ENCODE peak calls at places on chromosomes 1 and 21, in seven cellular contexts. E is fibroblast of lung, L is GM06990, K is fibroblast of mammary gland, W is bronchial epithelial cell, R is PC-9, D is left lung. C is an unnamed sample.

GRCh38 chr1:1428174-1428573 is 7.1 kb upstream of the ANKRD65 start:
- DNase-seq in E (no peak), L (no peak), K (no peak), W (no peak), R (no peak), D (no peak), C (no peak)

GRCh38 chr1:223852337-223852736 is 6.6 kb upstream of the TP53BP2 start:
- DNase-seq in E (no peak), L (no peak), K (no peak), W (no peak), R (no peak), D (no peak), C (no peak)

GRCh38 chr1:228768345-228768717 is 33.1 kb downstream of the RHOU start:
- DNase-seq in E (no peak), L (no peak), K (peak), W (no peak), R (no peak), D (no peak), C (no peak)

GRCh38 chr1:20439282-20439681 is 46.7 kb downstream of the CAMK2N1 start:
- DNase-seq in E (peak), L (no peak), K (peak), W (peak), R (no peak), D (no peak), C (peak)

GRCh38 chr1:192439373-192440025 is 122.7 kb downstream of the RGS21 start:
- DNase-seq in E (peak), L (no peak), K (peak), W (peak), R (no peak), D (no peak), C (peak)

GRCh38 chr1:183138301-183138700 is 47.8 kb upstream of the LAMC2 start:
- DNase-seq in E (no peak), L (no peak), K (peak), W (peak), R (no peak), D (no peak), C (no peak)

GRCh38 chr1:109186704-109187071 is 27.0 kb upstream of the SARS1 start:
- DNase-seq in E (peak), L (no peak), K (no peak), W (no peak), R (no peak), D (peak), C (no peak)

GRCh38 chr1:177925006-177925405 is 44.9 kb downstream of the SEC16B start:
- DNase-seq in E (peak), L (no peak), K (no peak), W (no peak), R (no peak), D (no peak), C (peak)

GRCh38 chr21:31731112-31731801 is 661 bp downstream of the SCAF4 start:
- DNase-seq in E (peak), L (no peak), K (peak), W (no peak), R (peak), D (peak), C (no peak)

DNA sequence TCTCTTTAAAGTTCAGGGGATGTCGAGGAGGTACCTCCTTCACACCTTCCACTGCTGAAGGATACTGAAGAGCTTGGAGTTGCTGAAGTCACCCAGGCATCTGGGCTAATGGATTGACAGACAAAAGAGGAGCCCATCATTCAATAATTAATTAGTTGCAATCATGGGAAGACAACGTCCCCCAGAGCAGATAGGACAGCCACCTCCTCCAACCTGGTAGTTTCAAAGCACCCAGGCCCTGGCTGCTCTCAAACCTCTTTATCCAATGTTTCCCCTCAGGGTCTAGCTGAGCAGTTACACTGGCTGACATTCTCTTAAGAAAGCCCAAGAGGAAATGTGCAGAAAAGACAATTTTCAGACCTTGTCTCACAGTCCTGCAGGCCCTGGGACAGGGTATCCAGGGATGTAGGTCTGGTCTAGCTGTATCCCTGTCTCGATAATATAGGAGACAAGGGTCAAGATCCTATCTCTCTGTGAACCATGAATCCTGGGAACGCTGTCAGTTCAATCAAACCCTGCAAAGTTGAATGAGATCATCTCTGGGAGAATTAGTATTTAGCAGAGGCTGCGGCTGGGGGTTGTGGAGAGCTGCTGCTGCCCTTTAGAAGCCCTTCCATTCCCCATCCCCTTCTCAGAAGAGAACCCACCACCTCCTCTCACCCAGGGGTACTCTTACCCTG is 1.0 kb downstream of the TSPAN2 start:
- DNase-seq in E (no peak), L (no peak), K (no peak), W (no peak), R (no peak), D (no peak), C (no peak)
- H3K4me3 ChIP-seq in E (peak), L (no peak), K (no peak), W (no peak), R (peak), D (no peak), C (no peak)

DNA sequence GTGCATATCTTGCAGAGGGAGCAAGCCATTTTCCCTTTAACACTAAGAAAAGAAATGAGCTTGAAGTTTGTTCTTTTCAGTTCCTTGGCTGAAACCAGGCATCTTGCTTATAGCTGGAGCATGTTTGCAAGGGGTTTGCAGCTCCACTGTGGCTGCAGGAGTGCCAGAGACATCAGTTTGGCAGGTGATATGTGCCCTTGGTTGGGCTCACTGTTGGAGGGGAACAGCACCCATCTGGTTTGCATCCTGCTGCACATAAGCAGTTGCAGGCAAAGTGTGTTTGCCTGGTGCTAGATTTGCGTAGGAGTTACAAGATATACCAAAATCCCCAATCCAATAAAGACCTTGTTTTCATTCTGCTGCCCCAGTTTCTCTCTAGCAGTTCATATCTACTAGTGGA is 47.8 kb upstream of the IKBKE start:
- DNase-seq in E (no peak), L (no peak), K (no peak), W (no peak), R (no peak), D (no peak), C (no peak)
- TF ChIP-seq CTCF in E (no peak), L (no peak), K (no peak), W (no peak), R (no peak), D (no peak), C (no peak)

GRCh38 chr1:143691971-143692529 is 279.7 kb downstream of the FAM72C start:
- DNase-seq in E (no peak), L (no peak), K (no peak), W (no peak), R (no peak), D (no peak), C (no peak)
- H3K4me3 ChIP-seq in E (no peak), L (no peak), K (no peak), W (no peak), R (no peak), D (no peak), C (no peak)

GRCh38 chr1:231684333-231685244 is 58.0 kb downstream of the DISC1 start:
- DNase-seq in E (no peak), L (no peak), K (no peak), W (peak), R (no peak), D (no peak), C (peak)

GRCh38 chr1:231690072-231690471 is 63.5 kb downstream of the DISC1 start:
- DNase-seq in E (no peak), L (no peak), K (no peak), W (no peak), R (no peak), D (no peak), C (no peak)

GRCh38 chr1:231691618-231692259 is 65.1 kb downstream of the DISC1 start:
- DNase-seq in E (no peak), L (peak), K (peak), W (peak), R (no peak), D (no peak), C (peak)

GRCh38 chr1:231686384-231686783 is 59.8 kb downstream of the DISC1 start:
- DNase-seq in E (no peak), L (no peak), K (no peak), W (no peak), R (no peak), D (no peak), C (no peak)

GRCh38 chr1:231688989-231689388 is 62.4 kb downstream of the DISC1 start:
- DNase-seq in E (no peak), L (no peak), K (no peak), W (no peak), R (no peak), D (no peak), C (no peak)
- TF ChIP-seq CTCF in E (no peak), L (no peak), K (no peak), W (no peak), R (no peak), D (no peak), C (no peak)

DNA sequence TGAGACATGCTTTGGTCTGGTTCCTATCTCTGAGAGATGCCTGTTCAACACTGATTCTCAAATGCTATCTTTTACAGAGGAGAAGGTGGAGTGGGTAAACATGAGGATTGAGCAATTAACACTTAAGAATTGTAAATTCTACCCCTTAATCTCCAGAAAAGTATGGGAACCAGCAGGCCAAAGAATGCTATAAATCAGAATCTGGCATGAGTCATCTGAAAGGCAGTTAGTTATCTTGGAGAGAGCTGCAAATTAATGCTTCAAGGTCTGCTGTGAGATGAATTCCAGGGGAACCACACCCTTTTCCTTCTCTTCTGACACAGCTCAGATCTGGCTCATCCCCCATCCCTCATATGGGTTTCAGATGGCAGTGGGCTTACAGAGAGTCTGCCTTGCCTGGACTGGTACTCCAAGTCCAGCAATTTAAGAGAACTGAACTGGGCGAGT is 5.2 kb downstream of the S100A10 start:
- DNase-seq in E (peak), L (no peak), K (peak), W (peak), R (peak), D (no peak), C (peak)
- H3K4me3 ChIP-seq in E (peak), L (no peak), K (peak), W (no peak), R (peak), D (no peak), C (no peak)